ENCODE peak calls at places on chromosomes 5 and 9, in six cellular contexts. L is Right ventricle myocardium superior; P is coronary artery; D is SHP77 treated with DMSO at 0.1 percent for 48 hours; X is DMS53; O is stimulated activated CD4-positive, alpha-beta T cell treated with anti-CD3 and anti-CD28 coated beads, Interleukin-2, amount 100 ng/mL, for 24 hours. F is an unnamed sample.

GRCh38 chr5:71891856-71892255 is 172.8 kb downstream of the CARTPT start:
- DNase-seq in D (no peak), X (no peak), P (no peak), L (peak), O (no peak), F (no peak)

GRCh38 chr5:26329562-26330189 is 708.7 kb downstream of the CDH9 start:
- DNase-seq in X (peak), L (no peak), P (no peak), O (no peak), D (peak), F (peak)

GRCh38 chr5:112762113-112762810 is 24.6 kb downstream of the APC start:
- DNase-seq in X (peak), P (no peak), O (no peak), L (no peak), D (no peak), F (no peak)

GRCh38 chr9:130883479-130883878 is 13.1 kb downstream of the QRFP start:
- DNase-seq in D (no peak), L (no peak), X (no peak), O (no peak), P (no peak), F (no peak)

GRCh38 chr9:73532985-73533384 is 381.3 kb downstream of the ANXA1 start:
- DNase-seq in P (no peak), O (no peak), X (no peak), D (no peak), L (no peak), F (no peak)

GRCh38 chr5:13932006-13932405 is 12.5 kb downstream of the DNAH5 start:
- DNase-seq in L (no peak), X (no peak), D (no peak), P (no peak), O (no peak), F (peak)

GRCh38 chr5:60223342-60223741 is 329.8 kb upstream of the PDE4D start:
- DNase-seq in L (no peak), P (no peak), O (no peak), D (no peak), X (peak), F (no peak)

GRCh38 chr5:139575313-139575646 is 14.1 kb downstream of the UBE2D2 start:
- DNase-seq in X (no peak), O (no peak), L (no peak), D (no peak), P (no peak), F (no peak)

GRCh38 chr9:126587187-126588185 is 26.2 kb upstream of the LMX1B start:
- DNase-seq in L (peak), P (no peak), D (no peak), X (peak), O (no peak), F (no peak)

GRCh38 chr5:61455179-61456006 is 123.3 kb downstream of the ZSWIM6 start:
- DNase-seq in P (no peak), D (no peak), O (no peak), L (no peak), X (no peak), F (no peak)

GRCh38 chr5:150278916-150279315 is 10.7 kb downstream of the CAMK2A start:
- DNase-seq in D (no peak), O (no peak), X (no peak), P (no peak), L (no peak), F (no peak)

GRCh38 chr9:87498816-87499454 is 1.3 kb downstream of the DAPK1 start:
- DNase-seq in P (no peak), X (peak), D (no peak), L (no peak), O (peak), F (peak)

GRCh38 chr9:2424564-2425153 is 196.9 kb upstream of the VLDLR start:
- DNase-seq in L (no peak), D (no peak), P (no peak), O (no peak), X (no peak), F (no peak)

GRCh38 chr5:6820851-6821479 is 107.7 kb downstream of the TENT4A start:
- DNase-seq in D (peak), L (no peak), X (peak), P (no peak), O (peak), F (peak)

GRCh38 chr5:76372320-76373054 is 30.6 kb upstream of the IQGAP2 start:
- DNase-seq in D (no peak), O (no peak), L (no peak), P (no peak), X (peak), F (no peak)

F was measured in NCI-H69.